ENCODE peak calls at places on chromosome 20, in nine cellular contexts. One of them, this sample, is unnamed.

GRCh38 chr20:19920388-19921138 is 96.6 kb upstream of the NAA20 start:
- DNase-seq in K562: no peak
- DNase-seq in GM12878: no peak
- DNase-seq in Panc1: no peak
- DNase-seq in HCT116: no peak
- DNase-seq in A549: no peak
- DNase-seq in GM23338: no peak
- DNase-seq in SK-N-SH: no peak
- DNase-seq in HepG2: peak
- DNase-seq in this sample: no peak

GRCh38 chr20:32457476-32457986 is 99.4 kb downstream of the ASXL1 start:
- DNase-seq in K562: peak
- DNase-seq in Panc1: no peak
- DNase-seq in GM12878: no peak
- DNase-seq in HCT116: no peak
- DNase-seq in HepG2: no peak
- DNase-seq in A549: peak
- DNase-seq in GM23338: peak
- DNase-seq in SK-N-SH: peak
- DNase-seq in this sample: no peak

GRCh38 chr20:62929051-62929538 is 2.8 kb upstream of the DIDO1 start:
- DNase-seq in SK-N-SH: no peak
- DNase-seq in GM12878: no peak
- DNase-seq in HepG2: peak
- DNase-seq in HCT116: no peak
- DNase-seq in K562: peak
- DNase-seq in GM23338: peak
- DNase-seq in A549: no peak
- DNase-seq in Panc1: no peak
- DNase-seq in this sample: peak

GRCh38 chr20:32314768-32315167 is 37.3 kb downstream of the KIF3B start:
- DNase-seq in Panc1: no peak
- DNase-seq in GM12878: no peak
- DNase-seq in GM23338: no peak
- DNase-seq in HepG2: no peak
- DNase-seq in K562: no peak
- DNase-seq in HCT116: no peak
- DNase-seq in SK-N-SH: no peak
- DNase-seq in A549: no peak
- DNase-seq in this sample: no peak

GRCh38 chr20:12762725-12763124 is 246.0 kb upstream of the SPTLC3 start:
- DNase-seq in SK-N-SH: peak
- DNase-seq in K562: no peak
- DNase-seq in GM23338: peak
- DNase-seq in HepG2: no peak
- DNase-seq in A549: no peak
- DNase-seq in HCT116: no peak
- DNase-seq in Panc1: no peak
- DNase-seq in GM12878: no peak
- DNase-seq in this sample: no peak

GRCh38 chr20:61621381-61621780 is 369.3 kb downstream of the CDH4 start:
- DNase-seq in GM12878: no peak
- DNase-seq in Panc1: no peak
- DNase-seq in SK-N-SH: no peak
- DNase-seq in HepG2: no peak
- DNase-seq in HCT116: no peak
- DNase-seq in K562: no peak
- DNase-seq in A549: no peak
- DNase-seq in GM23338: no peak
- DNase-seq in this sample: no peak

GRCh38 chr20:32764000-32764960 is 2.1 kb downstream of the DNMT3B start:
- DNase-seq in K562: peak
- DNase-seq in GM12878: no peak
- DNase-seq in Panc1: no peak
- DNase-seq in GM23338: peak
- DNase-seq in HepG2: no peak
- DNase-seq in SK-N-SH: no peak
- DNase-seq in HCT116: no peak
- DNase-seq in A549: no peak
- DNase-seq in this sample: no peak

GRCh38 chr20:40506567-40506966 is 182.5 kb downstream of the MAFB start:
- DNase-seq in A549: peak
- DNase-seq in GM23338: no peak
- DNase-seq in HCT116: peak
- DNase-seq in K562: no peak
- DNase-seq in SK-N-SH: no peak
- DNase-seq in GM12878: no peak
- DNase-seq in HepG2: peak
- DNase-seq in Panc1: no peak
- DNase-seq in this sample: peak

GRCh38 chr20:48463096-48463710 is 364.6 kb downstream of the PREX1 start:
- DNase-seq in Panc1: no peak
- DNase-seq in HCT116: no peak
- DNase-seq in GM12878: no peak
- DNase-seq in A549: no peak
- DNase-seq in GM23338: no peak
- DNase-seq in HepG2: no peak
- DNase-seq in SK-N-SH: no peak
- DNase-seq in K562: no peak
- DNase-seq in this sample: no peak

GRCh38 chr20:46573788-46574581 is 23.5 kb upstream of the OCSTAMP start:
- DNase-seq in A549: no peak
- DNase-seq in HepG2: no peak
- DNase-seq in GM12878: no peak
- DNase-seq in SK-N-SH: no peak
- DNase-seq in Panc1: no peak
- DNase-seq in HCT116: no peak
- DNase-seq in GM23338: no peak
- DNase-seq in K562: peak
- DNase-seq in this sample: no peak

GRCh38 chr20:63091901-63092659 is 85.3 kb upstream of the BHLHE23 start:
- DNase-seq in GM12878: no peak
- DNase-seq in HCT116: no peak
- DNase-seq in SK-N-SH: no peak
- DNase-seq in K562: no peak
- DNase-seq in HepG2: no peak
- DNase-seq in A549: no peak
- DNase-seq in GM23338: no peak
- DNase-seq in Panc1: no peak
- DNase-seq in this sample: no peak

GRCh38 chr20:23368316-23369110 is 6.5 kb downstream of the GZF1 start:
- DNase-seq in GM23338: no peak
- DNase-seq in SK-N-SH: no peak
- DNase-seq in HCT116: no peak
- DNase-seq in K562: no peak
- DNase-seq in Panc1: no peak
- DNase-seq in GM12878: no peak
- DNase-seq in HepG2: no peak
- DNase-seq in A549: no peak
- DNase-seq in this sample: no peak

GRCh38 chr20:53149652-53150205 is 177.6 kb downstream of the TSHZ2 start:
- DNase-seq in HCT116: no peak
- DNase-seq in A549: no peak
- DNase-seq in GM12878: no peak
- DNase-seq in HepG2: no peak
- DNase-seq in K562: no peak
- DNase-seq in GM23338: no peak
- DNase-seq in Panc1: no peak
- DNase-seq in SK-N-SH: no peak
- DNase-seq in this sample: no peak

GRCh38 chr20:18056174-18057105 is 1.3 kb downstream of the OVOL2 start:
- DNase-seq in HCT116: no peak
- DNase-seq in HepG2: no peak
- DNase-seq in Panc1: no peak
- DNase-seq in SK-N-SH: peak
- DNase-seq in A549: no peak
- DNase-seq in K562: no peak
- DNase-seq in GM23338: peak
- DNase-seq in GM12878: no peak
- DNase-seq in this sample: no peak

GRCh38 chr20:20664795-20665194 is 47.6 kb downstream of the RALGAPA2 start:
- DNase-seq in K562: no peak
- DNase-seq in HCT116: peak
- DNase-seq in SK-N-SH: peak
- DNase-seq in GM23338: peak
- DNase-seq in A549: peak
- DNase-seq in Panc1: peak
- DNase-seq in GM12878: no peak
- DNase-seq in HepG2: peak
- DNase-seq in this sample: no peak

GRCh38 chr20:33423141-33423834 is 20.3 kb downstream of the SNTA1 start:
- DNase-seq in GM12878: no peak
- DNase-seq in K562: peak
- DNase-seq in HCT116: no peak
- DNase-seq in HepG2: no peak
- DNase-seq in SK-N-SH: no peak
- DNase-seq in Panc1: no peak
- DNase-seq in A549: no peak
- DNase-seq in GM23338: no peak
- DNase-seq in this sample: no peak

DNA sequence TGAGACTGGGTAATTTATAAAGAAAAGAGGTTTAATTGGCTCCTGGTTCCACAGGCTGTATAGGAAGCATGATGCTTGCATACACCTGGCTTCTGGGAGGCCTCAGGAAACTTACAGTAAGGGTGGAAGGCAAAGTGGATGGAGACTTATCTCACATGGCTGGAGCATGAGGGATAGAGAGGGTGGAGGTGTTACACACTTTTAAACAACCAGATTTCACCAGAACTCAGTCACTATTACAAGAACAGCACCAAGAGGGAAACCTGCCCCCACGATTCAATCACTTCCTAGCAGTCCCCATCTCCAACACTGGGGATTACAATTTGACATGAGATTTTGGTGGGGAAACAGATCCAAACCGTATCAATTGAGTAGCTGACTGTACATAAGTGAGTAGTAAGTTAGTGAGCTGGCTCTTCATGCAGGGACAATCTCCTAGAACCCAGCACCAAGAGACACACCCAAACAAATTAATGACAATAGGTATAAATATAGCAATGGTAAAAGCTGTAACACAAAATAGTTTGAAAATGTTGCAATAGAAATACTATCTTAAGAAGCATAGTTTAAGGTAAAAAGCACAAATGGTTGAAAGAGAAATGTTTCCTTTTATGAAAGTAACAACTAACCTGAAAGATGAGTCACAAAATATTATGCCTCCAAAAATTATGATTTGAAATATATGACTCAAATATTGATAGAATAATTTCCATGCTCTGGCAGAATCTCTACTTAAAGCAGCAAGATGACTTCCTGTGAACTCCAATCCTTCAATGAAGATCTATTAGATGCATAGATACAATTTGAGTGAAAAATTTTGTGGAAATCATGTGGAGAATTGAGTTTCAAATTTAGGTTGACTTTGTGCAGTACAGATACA is 5.2 kb upstream of the SIRPB1 start:
- DNase-seq in HepG2: no peak
- DNase-seq in K562: no peak
- DNase-seq in GM23338: no peak
- DNase-seq in SK-N-SH: no peak
- DNase-seq in Panc1: no peak
- DNase-seq in GM12878: no peak
- DNase-seq in HCT116: no peak
- DNase-seq in A549: no peak
- DNase-seq in this sample: no peak
- TF ChIP-seq REST in HepG2: no peak
- TF ChIP-seq REST in K562: no peak
- TF ChIP-seq REST in GM23338: no peak
- TF ChIP-seq REST in SK-N-SH: no peak
- TF ChIP-seq REST in Panc1: no peak
- TF ChIP-seq REST in GM12878: no peak
- TF ChIP-seq REST in HCT116: no peak
- TF ChIP-seq REST in A549: no peak
- TF ChIP-seq REST in this sample: no peak

GRCh38 chr20:51095755-51096509 is 73.0 kb upstream of the KCNG1 start:
- DNase-seq in HepG2: no peak
- DNase-seq in GM12878: no peak
- DNase-seq in HCT116: no peak
- DNase-seq in Panc1: no peak
- DNase-seq in GM23338: peak
- DNase-seq in K562: no peak
- DNase-seq in SK-N-SH: no peak
- DNase-seq in A549: no peak
- DNase-seq in this sample: no peak
- TF ChIP-seq REST in HepG2: no peak
- TF ChIP-seq REST in GM12878: no peak
- TF ChIP-seq REST in HCT116: no peak
- TF ChIP-seq REST in Panc1: no peak
- TF ChIP-seq REST in GM23338: no peak
- TF ChIP-seq REST in K562: no peak
- TF ChIP-seq REST in SK-N-SH: no peak
- TF ChIP-seq REST in A549: no peak
- TF ChIP-seq REST in this sample: no peak

GRCh38 chr20:1871807-1872455 is 23.3 kb upstream of the SIRPA start:
- DNase-seq in Panc1: no peak
- DNase-seq in GM23338: no peak
- DNase-seq in HepG2: no peak
- DNase-seq in HCT116: no peak
- DNase-seq in K562: no peak
- DNase-seq in GM12878: peak
- DNase-seq in A549: no peak
- DNase-seq in SK-N-SH: no peak
- DNase-seq in this sample: no peak
- TF ChIP-seq REST in Panc1: no peak
- TF ChIP-seq REST in GM23338: no peak
- TF ChIP-seq REST in HepG2: no peak
- TF ChIP-seq REST in HCT116: no peak
- TF ChIP-seq REST in K562: no peak
- TF ChIP-seq REST in GM12878: no peak
- TF ChIP-seq REST in A549: no peak
- TF ChIP-seq REST in SK-N-SH: no peak
- TF ChIP-seq REST in this sample: no peak

DNA sequence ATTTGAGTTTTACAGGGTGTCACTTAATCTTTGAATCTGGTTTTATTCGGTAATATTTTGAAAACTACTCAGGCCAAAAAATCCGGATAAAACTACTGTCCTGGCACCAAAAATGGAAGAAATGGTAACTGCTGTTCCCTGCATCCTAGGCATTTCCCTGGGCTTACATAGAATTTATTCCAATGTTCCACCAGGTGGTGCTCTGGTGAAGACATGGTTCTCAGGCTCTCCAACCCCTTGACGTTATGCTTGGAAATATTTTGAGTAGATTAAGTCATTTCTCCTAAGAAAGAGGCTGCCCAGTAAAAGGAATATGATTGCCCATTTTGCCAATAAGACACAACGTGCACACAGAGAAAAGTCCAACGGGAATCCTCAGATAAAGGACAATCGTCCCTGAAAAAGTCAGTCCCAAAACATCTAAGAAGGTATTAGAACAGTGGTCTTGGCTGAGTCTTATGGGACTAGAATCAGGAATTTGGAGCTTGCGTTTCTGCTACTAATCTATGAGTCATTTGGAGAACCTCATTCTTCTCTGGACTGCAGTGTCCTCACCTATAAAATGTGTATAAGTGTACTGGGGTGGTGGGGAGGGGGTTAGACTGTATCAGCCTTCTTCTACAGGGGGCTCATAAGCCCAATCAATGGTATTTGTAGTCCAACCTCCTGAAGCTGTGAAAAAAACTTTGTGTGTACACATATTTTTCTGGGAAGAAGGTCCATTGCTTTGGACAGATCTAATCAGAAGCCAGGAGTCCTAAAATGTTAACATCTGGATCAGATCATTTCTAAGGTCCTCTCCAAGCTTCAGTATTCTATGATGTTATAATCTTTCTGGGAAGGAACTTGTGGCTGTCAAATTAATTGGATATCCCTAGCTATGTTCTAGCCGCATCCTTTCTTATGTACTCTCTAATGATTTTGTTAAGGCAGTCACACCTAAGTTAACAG is 131.0 kb upstream of the BMP2 start:
- DNase-seq in Panc1: no peak
- DNase-seq in GM23338: peak
- DNase-seq in K562: no peak
- DNase-seq in SK-N-SH: peak
- DNase-seq in GM12878: no peak
- DNase-seq in HepG2: peak
- DNase-seq in HCT116: no peak
- DNase-seq in A549: peak
- DNase-seq in this sample: no peak
- TF ChIP-seq REST in Panc1: no peak
- TF ChIP-seq REST in GM23338: no peak
- TF ChIP-seq REST in K562: no peak
- TF ChIP-seq REST in SK-N-SH: no peak
- TF ChIP-seq REST in GM12878: no peak
- TF ChIP-seq REST in HepG2: no peak
- TF ChIP-seq REST in HCT116: no peak
- TF ChIP-seq REST in A549: no peak
- TF ChIP-seq REST in this sample: no peak

This sample was measured in HL-60.